ENCODE peak calls at places on chromosomes 4 and X, in seven cellular contexts. One of them, this sample, is unnamed.

GRCh38 chr4:158540125-158540907 is 18.6 kb downstream of the RXFP1 start:
- DNase-seq in AG09309: no peak
- DNase-seq in lung: no peak
- DNase-seq in kidney epithelial cell: no peak
- DNase-seq in Panc1: no peak
- DNase-seq in OCI-LY7: no peak
- DNase-seq in cardiac muscle cell: no peak
- DNase-seq in this sample: no peak

GRCh38 chr4:19592391-19592790 is 659.3 kb upstream of the SLIT2 start:
- DNase-seq in AG09309: no peak
- DNase-seq in lung: no peak
- DNase-seq in kidney epithelial cell: no peak
- DNase-seq in Panc1: no peak
- DNase-seq in OCI-LY7: no peak
- DNase-seq in cardiac muscle cell: no peak
- DNase-seq in this sample: no peak

GRCh38 chrX:5449323-5449722 is 779.3 kb downstream of the NLGN4X start:
- DNase-seq in AG09309: no peak
- DNase-seq in lung: no peak
- DNase-seq in kidney epithelial cell: no peak
- DNase-seq in Panc1: no peak
- DNase-seq in OCI-LY7: no peak
- DNase-seq in cardiac muscle cell: no peak
- DNase-seq in this sample: no peak

GRCh38 chrX:2401590-2402360 is 99.0 kb downstream of the DHRSX start:
- DNase-seq in AG09309: no peak
- DNase-seq in lung: no peak
- DNase-seq in kidney epithelial cell: peak
- DNase-seq in Panc1: no peak
- DNase-seq in OCI-LY7: no peak
- DNase-seq in cardiac muscle cell: no peak
- DNase-seq in this sample: no peak

GRCh38 chr4:561456-561855 is 14.6 kb downstream of the TMEM271 start:
- DNase-seq in AG09309: no peak
- DNase-seq in lung: no peak
- DNase-seq in kidney epithelial cell: no peak
- DNase-seq in Panc1: no peak
- DNase-seq in OCI-LY7: no peak
- DNase-seq in cardiac muscle cell: no peak
- DNase-seq in this sample: no peak

GRCh38 chr4:174631901-174632758 is 109.8 kb upstream of the HPGD start:
- DNase-seq in AG09309: peak
- DNase-seq in lung: no peak
- DNase-seq in kidney epithelial cell: no peak
- DNase-seq in Panc1: peak
- DNase-seq in OCI-LY7: peak
- DNase-seq in cardiac muscle cell: peak
- DNase-seq in this sample: peak

GRCh38 chrX:41259516-41259915 is 74.4 kb upstream of the DDX3X start:
- DNase-seq in AG09309: no peak
- DNase-seq in lung: no peak
- DNase-seq in kidney epithelial cell: no peak
- DNase-seq in Panc1: no peak
- DNase-seq in OCI-LY7: no peak
- DNase-seq in cardiac muscle cell: no peak
- DNase-seq in this sample: no peak

GRCh38 chr4:5784960-5785611 is 74.1 kb downstream of the EVC start:
- DNase-seq in AG09309: no peak
- DNase-seq in lung: no peak
- DNase-seq in kidney epithelial cell: no peak
- DNase-seq in Panc1: no peak
- DNase-seq in OCI-LY7: no peak
- DNase-seq in cardiac muscle cell: peak
- DNase-seq in this sample: no peak

GRCh38 chr4:141637565-141637964 is 1.2 kb downstream of the IL15 start:
- DNase-seq in AG09309: no peak
- DNase-seq in lung: no peak
- DNase-seq in kidney epithelial cell: no peak
- DNase-seq in Panc1: no peak
- DNase-seq in OCI-LY7: no peak
- DNase-seq in cardiac muscle cell: peak
- DNase-seq in this sample: peak
- H3K4me3 ChIP-seq in AG09309: peak
- H3K4me3 ChIP-seq in lung: no peak
- H3K4me3 ChIP-seq in kidney epithelial cell: peak
- H3K4me3 ChIP-seq in Panc1: peak
- H3K4me3 ChIP-seq in OCI-LY7: no peak
- H3K4me3 ChIP-seq in cardiac muscle cell: no peak
- H3K4me3 ChIP-seq in this sample: peak

DNA sequence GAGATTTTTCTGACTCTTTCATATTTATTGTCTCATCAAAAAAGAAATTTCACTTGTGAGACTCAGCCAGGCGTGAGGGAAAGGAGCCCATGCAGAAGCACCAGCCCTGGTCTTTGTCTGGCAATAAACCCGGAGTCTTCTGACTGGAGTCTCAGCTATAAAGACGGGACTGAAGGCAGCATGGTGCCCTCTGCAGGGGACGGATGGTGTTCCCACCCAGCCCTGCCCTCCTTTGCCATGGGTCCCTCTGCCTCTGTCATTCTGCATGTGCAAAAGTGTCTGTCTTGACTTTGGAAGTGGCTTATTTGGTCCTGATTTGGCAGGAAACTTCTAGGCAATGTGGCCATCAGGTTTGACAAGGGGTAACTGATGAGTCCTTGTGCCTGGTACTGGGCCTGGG is 14.3 kb downstream of the ZNF185 start:
- DNase-seq in AG09309: no peak
- DNase-seq in lung: no peak
- DNase-seq in kidney epithelial cell: no peak
- DNase-seq in Panc1: no peak
- DNase-seq in OCI-LY7: no peak
- DNase-seq in cardiac muscle cell: no peak
- DNase-seq in this sample: peak
- TF ChIP-seq CTCF in AG09309: no peak
- TF ChIP-seq CTCF in lung: no peak
- TF ChIP-seq CTCF in kidney epithelial cell: peak
- TF ChIP-seq CTCF in Panc1: no peak
- TF ChIP-seq CTCF in OCI-LY7: peak
- TF ChIP-seq CTCF in cardiac muscle cell: no peak
- TF ChIP-seq CTCF in this sample: no peak

GRCh38 chr4:163344147-163345050 is 707 bp downstream of the NPY5R start:
- DNase-seq in AG09309: no peak
- DNase-seq in lung: no peak
- DNase-seq in kidney epithelial cell: no peak
- DNase-seq in Panc1: no peak
- DNase-seq in OCI-LY7: no peak
- DNase-seq in cardiac muscle cell: peak
- DNase-seq in this sample: no peak
- H3K4me3 ChIP-seq in AG09309: no peak
- H3K4me3 ChIP-seq in lung: peak
- H3K4me3 ChIP-seq in kidney epithelial cell: peak
- H3K4me3 ChIP-seq in Panc1: no peak
- H3K4me3 ChIP-seq in OCI-LY7: no peak
- H3K4me3 ChIP-seq in cardiac muscle cell: peak
- H3K4me3 ChIP-seq in this sample: no peak

GRCh38 chr4:123249821-123250220 is 146.8 kb upstream of the SPRY1 start:
- DNase-seq in AG09309: no peak
- DNase-seq in lung: no peak
- DNase-seq in kidney epithelial cell: no peak
- DNase-seq in Panc1: no peak
- DNase-seq in OCI-LY7: no peak
- DNase-seq in cardiac muscle cell: no peak
- DNase-seq in this sample: no peak

GRCh38 chr4:123246085-123246484 is 150.5 kb upstream of the SPRY1 start:
- DNase-seq in AG09309: no peak
- DNase-seq in lung: no peak
- DNase-seq in kidney epithelial cell: no peak
- DNase-seq in Panc1: no peak
- DNase-seq in OCI-LY7: peak
- DNase-seq in cardiac muscle cell: no peak
- DNase-seq in this sample: no peak

GRCh38 chr4:123248260-123248659 is 148.3 kb upstream of the SPRY1 start:
- DNase-seq in AG09309: peak
- DNase-seq in lung: no peak
- DNase-seq in kidney epithelial cell: no peak
- DNase-seq in Panc1: no peak
- DNase-seq in OCI-LY7: no peak
- DNase-seq in cardiac muscle cell: peak
- DNase-seq in this sample: no peak

GRCh38 chr4:123244233-123244632 is 152.4 kb upstream of the SPRY1 start:
- DNase-seq in AG09309: no peak
- DNase-seq in lung: no peak
- DNase-seq in kidney epithelial cell: no peak
- DNase-seq in Panc1: no peak
- DNase-seq in OCI-LY7: peak
- DNase-seq in cardiac muscle cell: peak
- DNase-seq in this sample: peak
- TF ChIP-seq CTCF in AG09309: no peak
- TF ChIP-seq CTCF in lung: no peak
- TF ChIP-seq CTCF in kidney epithelial cell: peak
- TF ChIP-seq CTCF in Panc1: peak
- TF ChIP-seq CTCF in OCI-LY7: peak
- TF ChIP-seq CTCF in cardiac muscle cell: peak
- TF ChIP-seq CTCF in this sample: no peak

DNA sequence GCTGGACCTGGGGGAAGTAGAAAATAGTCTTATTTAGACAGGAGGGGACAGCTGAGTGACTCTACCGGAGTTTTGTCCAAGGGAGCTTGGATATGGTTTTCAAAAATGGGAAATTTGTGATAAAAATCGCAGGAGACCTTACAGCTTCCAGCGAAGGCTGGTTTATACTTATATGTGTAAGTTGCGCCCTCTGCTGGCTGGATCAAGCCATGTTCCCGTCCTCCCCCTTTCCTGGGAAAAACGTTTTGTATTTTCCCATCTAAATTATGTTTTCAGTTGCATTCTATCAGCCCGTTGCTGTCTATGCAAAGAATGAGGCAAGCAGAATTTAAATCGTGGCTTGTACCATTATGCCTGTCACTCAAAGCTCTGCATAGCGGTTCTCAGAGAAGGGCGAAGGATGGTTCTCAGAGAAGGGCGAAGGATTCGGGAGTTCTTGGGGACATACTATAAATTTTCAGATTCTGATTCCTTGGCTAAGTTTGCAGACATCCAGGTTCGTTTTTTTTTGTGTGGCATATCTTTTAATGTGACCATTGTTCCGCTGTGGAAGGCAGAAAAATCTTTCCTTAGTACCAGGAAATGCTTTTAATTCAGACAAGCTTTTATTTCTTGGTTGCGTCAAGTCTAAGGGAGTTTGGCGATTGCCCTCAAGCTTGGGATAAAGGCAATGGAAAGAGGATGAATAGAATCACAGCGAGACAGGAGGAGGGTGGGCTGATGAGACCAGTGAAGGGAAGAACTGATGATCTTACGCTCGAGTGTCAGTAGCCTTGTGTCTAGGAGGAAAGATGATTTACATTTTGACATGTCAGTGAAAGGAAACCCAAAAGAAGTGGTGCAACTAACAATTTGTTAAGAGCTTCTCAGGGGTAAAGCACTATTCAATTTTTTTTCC is 128.5 kb upstream of the ARX start:
- DNase-seq in AG09309: peak
- DNase-seq in lung: peak
- DNase-seq in kidney epithelial cell: no peak
- DNase-seq in Panc1: peak
- DNase-seq in OCI-LY7: peak
- DNase-seq in cardiac muscle cell: peak
- DNase-seq in this sample: peak
- H3K4me3 ChIP-seq in AG09309: peak
- H3K4me3 ChIP-seq in lung: no peak
- H3K4me3 ChIP-seq in kidney epithelial cell: no peak
- H3K4me3 ChIP-seq in Panc1: no peak
- H3K4me3 ChIP-seq in OCI-LY7: no peak
- H3K4me3 ChIP-seq in cardiac muscle cell: no peak
- H3K4me3 ChIP-seq in this sample: no peak

GRCh38 chr4:77471821-77472495 is 133.7 kb upstream of the CXCL13 start:
- DNase-seq in AG09309: no peak
- DNase-seq in lung: no peak
- DNase-seq in kidney epithelial cell: no peak
- DNase-seq in Panc1: no peak
- DNase-seq in OCI-LY7: no peak
- DNase-seq in cardiac muscle cell: no peak
- DNase-seq in this sample: no peak

GRCh38 chr4:77473509-77473908 is 132.1 kb upstream of the CXCL13 start:
- DNase-seq in AG09309: no peak
- DNase-seq in lung: no peak
- DNase-seq in kidney epithelial cell: no peak
- DNase-seq in Panc1: peak
- DNase-seq in OCI-LY7: peak
- DNase-seq in cardiac muscle cell: peak
- DNase-seq in this sample: peak
- TF ChIP-seq CTCF in AG09309: peak
- TF ChIP-seq CTCF in lung: no peak
- TF ChIP-seq CTCF in kidney epithelial cell: peak
- TF ChIP-seq CTCF in Panc1: peak
- TF ChIP-seq CTCF in OCI-LY7: peak
- TF ChIP-seq CTCF in cardiac muscle cell: peak
- TF ChIP-seq CTCF in this sample: peak